ENCODE peak calls at places on chromosomes 6 and 20, in ten cellular contexts. V is endothelial cell, Z is EL, E is lung microvascular endothelial cell, F is upper lobe of left lung, K is amniotic stem cell, G is tibial artery, C is T-helper 1 cell, Y is NCI-H774, M is cardiac fibroblast. O is an unnamed sample.

GRCh38 chr6:41712651-41713103 is 22.7 kb downstream of the TFEB start:
- DNase-seq in V (no peak), Z (no peak), E (no peak), F (no peak), K (no peak), G (peak), C (no peak), Y (peak), M (peak), O (peak)

GRCh38 chr6:4372866-4373265 is 237.5 kb upstream of the ECI2 start:
- DNase-seq in V (no peak), Z (peak), E (no peak), F (no peak), K (no peak), G (no peak), C (no peak), Y (no peak), M (no peak), O (no peak)

GRCh38 chr6:132188865-132189264 is 212.4 kb downstream of the MOXD1 start:
- DNase-seq in V (no peak), Z (peak), E (peak), F (no peak), K (peak), G (no peak), C (no peak), Y (no peak), M (peak), O (peak)

GRCh38 chr6:100485268-100485667 is 20.5 kb upstream of the SIM1 start:
- DNase-seq in V (no peak), Z (no peak), E (no peak), F (no peak), K (no peak), G (no peak), C (no peak), Y (no peak), M (no peak), O (no peak)

GRCh38 chr20:51402201-51402600 is 140.3 kb downstream of the NFATC2 start:
- DNase-seq in V (no peak), Z (no peak), E (no peak), F (no peak), K (no peak), G (no peak), C (peak), Y (no peak), M (no peak), O (peak)

GRCh38 chr6:36139431-36139830 is 9.1 kb downstream of the MAPK13 start:
- DNase-seq in V (peak), Z (no peak), E (peak), F (peak), K (no peak), G (no peak), C (no peak), Y (no peak), M (peak), O (peak)

GRCh38 chr6:90896165-90896549 is 309.3 kb upstream of the MAP3K7 start:
- DNase-seq in V (no peak), Z (no peak), E (no peak), F (no peak), K (no peak), G (no peak), C (no peak), Y (no peak), M (no peak), O (no peak)

GRCh38 chr20:19932170-19932667 is 84.9 kb upstream of the NAA20 start:
- DNase-seq in V (no peak), Z (peak), E (peak), F (no peak), K (peak), G (no peak), C (no peak), Y (no peak), M (peak), O (peak)

GRCh38 chr6:139977887-139978332 is 603.5 kb upstream of the CITED2 start:
- DNase-seq in V (no peak), Z (peak), E (no peak), F (no peak), K (no peak), G (peak), C (no peak), Y (no peak), M (peak), O (peak)

GRCh38 chr20:51311636-51312479 is 230.7 kb downstream of the NFATC2 start:
- DNase-seq in V (no peak), Z (peak), E (no peak), F (no peak), K (no peak), G (no peak), C (no peak), Y (no peak), M (no peak), O (peak)

GRCh38 chr6:142331075-142331551 is 29.3 kb downstream of the ADGRG6 start:
- DNase-seq in V (no peak), Z (peak), E (no peak), F (no peak), K (no peak), G (no peak), C (no peak), Y (no peak), M (peak), O (peak)

GRCh38 chr20:53857723-53858236 is 212.6 kb downstream of the BCAS1 start:
- DNase-seq in V (no peak), Z (no peak), E (no peak), F (no peak), K (no peak), G (no peak), C (no peak), Y (no peak), M (no peak), O (no peak)

GRCh38 chr6:107132330-107132954 is 17.1 kb upstream of the BEND3 start:
- DNase-seq in V (peak), Z (peak), E (peak), F (no peak), K (no peak), G (no peak), C (no peak), Y (peak), M (peak), O (peak)

GRCh38 chr6:161949531-161949930 is 675.7 kb upstream of the AGPAT4 start:
- DNase-seq in V (no peak), Z (no peak), E (no peak), F (no peak), K (no peak), G (no peak), C (no peak), Y (no peak), M (no peak), O (peak)

GRCh38 chr6:25524542-25524941 is 127.5 kb upstream of the SCGN start:
- DNase-seq in V (no peak), Z (no peak), E (no peak), F (no peak), K (no peak), G (no peak), C (no peak), Y (no peak), M (no peak), O (no peak)

GRCh38 chr20:434221-434620 is 26.1 kb downstream of the RBCK1 start:
- DNase-seq in V (no peak), Z (no peak), E (no peak), F (no peak), K (no peak), G (no peak), C (no peak), Y (no peak), M (no peak), O (no peak)